ENCODE peak calls at places on chromosomes 3 and 15, in four cellular contexts. One of them, this sample, is unnamed.

GRCh38 chr3:128950223-128950938 is 43.5 kb downstream of the CFAP92 start:
- DNase-seq in left ventricle myocardium superior: no peak
- DNase-seq in HT-29: peak
- DNase-seq in activated T-cell treated with anti-CD3 and anti-CD28 coated beads, Interleukin-2, amount 50 U/mL, for 4 hours: no peak
- DNase-seq in this sample: no peak

GRCh38 chr3:181629701-181630100 is 82.0 kb upstream of the SOX2 start:
- DNase-seq in left ventricle myocardium superior: no peak
- DNase-seq in activated T-cell treated with anti-CD3 and anti-CD28 coated beads, Interleukin-2, amount 50 U/mL, for 4 hours: no peak
- DNase-seq in HT-29: no peak
- DNase-seq in this sample: no peak

GRCh38 chr3:87437765-87438164 is 161.4 kb upstream of the POU1F1 start:
- DNase-seq in left ventricle myocardium superior: no peak
- DNase-seq in HT-29: no peak
- DNase-seq in activated T-cell treated with anti-CD3 and anti-CD28 coated beads, Interleukin-2, amount 50 U/mL, for 4 hours: no peak
- DNase-seq in this sample: no peak

GRCh38 chr3:57041674-57042073 is 18.8 kb upstream of the SPATA12 start:
- DNase-seq in activated T-cell treated with anti-CD3 and anti-CD28 coated beads, Interleukin-2, amount 50 U/mL, for 4 hours: no peak
- DNase-seq in left ventricle myocardium superior: no peak
- DNase-seq in HT-29: no peak
- DNase-seq in this sample: no peak

GRCh38 chr3:128500556-128500955 is 7.6 kb upstream of the GATA2 start:
- DNase-seq in left ventricle myocardium superior: no peak
- DNase-seq in HT-29: no peak
- DNase-seq in activated T-cell treated with anti-CD3 and anti-CD28 coated beads, Interleukin-2, amount 50 U/mL, for 4 hours: no peak
- DNase-seq in this sample: no peak

GRCh38 chr15:42775431-42775830 is 38.5 kb upstream of the CDAN1 start:
- DNase-seq in left ventricle myocardium superior: no peak
- DNase-seq in HT-29: no peak
- DNase-seq in activated T-cell treated with anti-CD3 and anti-CD28 coated beads, Interleukin-2, amount 50 U/mL, for 4 hours: no peak
- DNase-seq in this sample: no peak

GRCh38 chr15:70185251-70185711 is 87.6 kb upstream of the TLE3 start:
- DNase-seq in activated T-cell treated with anti-CD3 and anti-CD28 coated beads, Interleukin-2, amount 50 U/mL, for 4 hours: no peak
- DNase-seq in left ventricle myocardium superior: no peak
- DNase-seq in HT-29: no peak
- DNase-seq in this sample: no peak

GRCh38 chr15:97248376-97248775 is 712.1 kb upstream of the ARRDC4 start:
- DNase-seq in activated T-cell treated with anti-CD3 and anti-CD28 coated beads, Interleukin-2, amount 50 U/mL, for 4 hours: no peak
- DNase-seq in HT-29: no peak
- DNase-seq in left ventricle myocardium superior: no peak
- DNase-seq in this sample: no peak

GRCh38 chr3:169542347-169542751 is 121.2 kb downstream of the MECOM start:
- DNase-seq in left ventricle myocardium superior: no peak
- DNase-seq in activated T-cell treated with anti-CD3 and anti-CD28 coated beads, Interleukin-2, amount 50 U/mL, for 4 hours: no peak
- DNase-seq in HT-29: no peak
- DNase-seq in this sample: no peak

GRCh38 chr3:10725067-10725466 is 91.0 kb upstream of the SLC6A11 start:
- DNase-seq in activated T-cell treated with anti-CD3 and anti-CD28 coated beads, Interleukin-2, amount 50 U/mL, for 4 hours: no peak
- DNase-seq in HT-29: no peak
- DNase-seq in left ventricle myocardium superior: no peak
- DNase-seq in this sample: no peak

GRCh38 chr3:189167027-189167766 is 4.6 kb upstream of the TPRG1 start:
- DNase-seq in activated T-cell treated with anti-CD3 and anti-CD28 coated beads, Interleukin-2, amount 50 U/mL, for 4 hours: no peak
- DNase-seq in HT-29: peak
- DNase-seq in left ventricle myocardium superior: no peak
- DNase-seq in this sample: no peak

GRCh38 chr3:135918600-135918999 is 46.9 kb upstream of the PPP2R3A start:
- DNase-seq in activated T-cell treated with anti-CD3 and anti-CD28 coated beads, Interleukin-2, amount 50 U/mL, for 4 hours: no peak
- DNase-seq in left ventricle myocardium superior: no peak
- DNase-seq in HT-29: peak
- DNase-seq in this sample: no peak